ENCODE peak calls at places on chromosomes 2 and 18, in four cellular contexts. Y, C, V and B are unnamed samples. For H3K9me3, the result is how much of the 10 kb centered on the place peaks cover.

GRCh38 chr2:168593713-168594112 is 137.6 kb downstream of the CERS6 start:
- DNase-seq in Y (no peak), C (no peak), V (no peak), B (peak)

GRCh38 chr2:128492966-128493811 is 174.5 kb upstream of the HS6ST1 start:
- DNase-seq in Y (peak), C (no peak), V (no peak), B (peak)

GRCh38 chr2:142165790-142166189 is 35.0 kb upstream of the LRP1B start:
- DNase-seq in Y (no peak), C (peak), V (no peak), B (no peak)

GRCh38 chr18:70289351-70290330 is 796 bp downstream of the SOCS6 start:
- DNase-seq in Y (no peak), C (no peak), V (no peak), B (peak)

GRCh38 chr2:223488814-223489213 is 113.3 kb downstream of the SCG2 start:
- DNase-seq in Y (no peak), C (no peak), V (no peak), B (no peak)

GRCh38 chr2:219509780-219510511 is 4.3 kb upstream of the ASIC4 start:
- DNase-seq in Y (no peak), C (peak), V (peak), B (peak)

GRCh38 chr18:48335829-48336228 is 73.4 kb downstream of the ZBTB7C start:
- DNase-seq in Y (no peak), C (no peak), V (no peak), B (no peak)

GRCh38 chr2:217899231-217900009 is 103.4 kb downstream of the TNS1 start:
- DNase-seq in Y (no peak), C (peak), V (no peak), B (peak)

GRCh38 chr2:195270466-195270865 is 386.6 kb upstream of the SLC39A10 start:
- DNase-seq in Y (no peak), C (no peak), V (no peak), B (no peak)

GRCh38 chr2:135994281-135994680 is 8.9 kb upstream of the DARS1 start:
- DNase-seq in Y (no peak), C (no peak), V (no peak), B (no peak)

GRCh38 chr2:237464757-237465391 is 22.2 kb upstream of the MLPH start:
- DNase-seq in Y (no peak), C (no peak), V (no peak), B (peak)

GRCh38 chr2:70931376-70932000 is 4.2 kb upstream of the ATP6V1B1 start:
- DNase-seq in Y (no peak), C (no peak), V (peak), B (peak)

GRCh38 chr2:232473467-232473890 is 14.2 kb downstream of the ECEL1 start:
- DNase-seq in Y (no peak), C (no peak), V (no peak), B (no peak)

GRCh38 chr2:121429119-121429903 is 101.4 kb upstream of the RNU4ATAC start:
- DNase-seq in Y (no peak), C (no peak), V (no peak), B (no peak)

GRCh38 chr2:23871206-23871605 is 55.7 kb downstream of the ATAD2B start:
- DNase-seq in Y (no peak), C (no peak), V (no peak), B (no peak)

GRCh38 chr2:229714080-229714735 is at the start of gene DNER:
- DNase-seq in Y (no peak), C (peak), V (no peak), B (peak)

GRCh38 chr18:68991281-68991680 is 193.4 kb downstream of the CCDC102B start:
- DNase-seq in Y (no peak), C (no peak), V (no peak), B (peak)

GRCh38 chr2:204355688-204356087 is 189.6 kb upstream of the PARD3B start:
- DNase-seq in Y (no peak), C (no peak), V (no peak), B (no peak)

GRCh38 chr18:53380063-53380639 is 844.3 kb downstream of the MBD2 start:
- DNase-seq in Y (no peak), C (peak), V (no peak), B (no peak)

GRCh38 chr2:232888099-232888836 is 18.2 kb downstream of the SNORC start:
- DNase-seq in Y (peak), C (no peak), V (no peak), B (peak)

GRCh38 chr2:237283136-237283928 is 130.6 kb downstream of the COL6A3 start:
- DNase-seq in Y (no peak), C (no peak), V (no peak), B (no peak)

GRCh38 chr2:27901219-27901618 is 10.7 kb downstream of the BABAM2 start:
- DNase-seq in Y (no peak), C (no peak), V (no peak), B (no peak)

GRCh38 chr2:106839849-106840595 is 45.9 kb downstream of the ST6GAL2 start:
- DNase-seq in Y (no peak), C (no peak), V (no peak), B (no peak)

GRCh38 chr2:111244864-111245263 is 124.2 kb downstream of the BCL2L11 start:
- DNase-seq in Y (no peak), C (no peak), V (no peak), B (no peak)

GRCh38 chr2:65416945-65417344 is 15.5 kb downstream of the SPRED2 start:
- DNase-seq in Y (no peak), C (peak), V (no peak), B (no peak)

GRCh38 chr18:8788503-8789429 is 83.4 kb downstream of the MTCL1 start:
- DNase-seq in Y (no peak), C (no peak), V (no peak), B (peak)

GRCh38 chr2:26989156-26989555 is 18.7 kb downstream of the MAPRE3 start:
- DNase-seq in Y (no peak), C (no peak), V (no peak), B (peak)

GRCh38 chr2:155256803-155257202 is 558.3 kb downstream of the KCNJ3 start:
- DNase-seq in Y (no peak), C (no peak), V (no peak), B (no peak)

GRCh38 chr2:9170458-9171130 is 36.0 kb upstream of the ASAP2 start:
- DNase-seq in Y (no peak), C (no peak), V (no peak), B (no peak)

GRCh38 chr2:89780318-89780717 is 1088.8 kb downstream of the RPIA start:
- DNase-seq in Y (no peak), C (no peak), V (no peak), B (no peak)
- H3K9me3 ChIP-seq in Y (half or more), C (half or more), V (under half), B (under half)

DNA sequence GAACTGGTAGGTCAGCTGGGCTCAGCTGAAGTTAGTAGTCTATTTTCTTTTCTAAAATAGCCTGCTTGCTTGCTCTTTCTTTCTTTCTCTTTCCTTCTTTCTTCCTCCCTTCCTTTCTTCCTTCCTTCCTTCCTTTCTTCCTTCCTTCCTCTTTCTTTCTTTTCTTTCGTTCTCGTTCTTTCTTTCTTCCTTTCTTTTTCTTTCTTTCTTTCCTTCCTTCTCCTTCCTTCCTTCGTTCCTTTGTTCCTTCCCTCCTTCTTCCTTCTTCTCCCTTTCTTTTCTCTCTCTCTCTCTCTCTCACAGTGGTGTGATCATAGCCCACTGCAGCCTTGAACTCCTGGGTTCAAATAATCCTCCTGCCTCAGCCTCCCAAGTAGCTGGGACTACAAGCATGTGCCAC is 29.2 kb upstream of the KDM3A start:
- DNase-seq in Y (no peak), C (no peak), V (no peak), B (no peak)
- H3K27ac ChIP-seq in Y (no peak), C (no peak), V (no peak), B (no peak)

GRCh38 chr18:63298393-63299015 is 21.1 kb downstream of the BCL2 start:
- DNase-seq in Y (no peak), C (no peak), V (peak), B (no peak)
- H3K4me3 ChIP-seq in Y (no peak), C (no peak), V (no peak), B (no peak)

DNA sequence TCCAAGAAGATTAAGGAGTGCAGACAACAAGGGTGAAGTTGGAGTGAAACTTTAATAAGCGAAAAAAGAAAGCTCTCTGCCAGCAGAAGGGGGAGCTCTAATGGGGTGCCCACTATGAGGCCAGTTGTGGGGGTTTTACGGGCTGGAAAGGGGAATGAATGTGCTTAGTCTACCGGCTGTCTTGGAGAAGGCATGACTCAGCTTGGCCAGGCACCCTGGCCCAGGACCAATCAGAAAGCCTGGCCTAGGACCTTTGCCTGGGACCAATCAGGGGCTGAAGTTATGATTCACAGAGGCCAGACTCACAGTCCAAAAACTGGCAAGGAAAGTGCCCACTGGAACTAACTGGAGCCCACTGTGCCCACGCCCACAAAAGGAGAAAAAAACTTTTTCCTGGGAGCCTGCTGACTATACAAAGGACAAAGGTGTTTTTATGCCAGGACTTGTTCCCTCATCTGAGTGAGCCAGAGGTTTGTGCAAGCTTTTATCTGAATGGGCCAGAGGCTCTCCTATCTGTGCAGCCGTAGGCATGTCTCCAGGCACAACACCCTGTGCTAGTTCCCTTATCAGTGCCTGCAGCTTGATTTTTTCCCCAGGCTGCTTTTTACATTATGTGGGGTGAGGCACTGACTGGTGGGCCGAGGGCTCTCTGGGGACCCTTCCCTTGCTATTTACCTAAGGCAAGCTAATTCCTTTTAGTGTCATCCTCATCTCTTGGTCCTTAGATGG is 18.6 kb downstream of the CMPK2 start:
- DNase-seq in Y (no peak), C (no peak), V (no peak), B (no peak)
- H3K9me3 ChIP-seq in Y (under half), C (under half), V (under half), B (under half)

GRCh38 chr2:20592106-20593071 is 58.5 kb downstream of the HS1BP3 start:
- DNase-seq in Y (peak), C (no peak), V (no peak), B (no peak)

GRCh38 chr2:20593072-20594034 is 57.5 kb downstream of the HS1BP3 start:
- DNase-seq in Y (peak), C (no peak), V (no peak), B (peak)

GRCh38 chr2:20595439-20596192 is 55.3 kb downstream of the HS1BP3 start:
- DNase-seq in Y (peak), C (peak), V (no peak), B (no peak)

GRCh38 chr2:20594957-20595356 is 55.9 kb downstream of the HS1BP3 start:
- DNase-seq in Y (peak), C (no peak), V (no peak), B (no peak)

GRCh38 chr2:20594048-20594750 is 56.7 kb downstream of the HS1BP3 start:
- DNase-seq in Y (peak), C (no peak), V (no peak), B (no peak)
- H3K27ac ChIP-seq in Y (peak), C (no peak), V (no peak), B (peak)

DNA sequence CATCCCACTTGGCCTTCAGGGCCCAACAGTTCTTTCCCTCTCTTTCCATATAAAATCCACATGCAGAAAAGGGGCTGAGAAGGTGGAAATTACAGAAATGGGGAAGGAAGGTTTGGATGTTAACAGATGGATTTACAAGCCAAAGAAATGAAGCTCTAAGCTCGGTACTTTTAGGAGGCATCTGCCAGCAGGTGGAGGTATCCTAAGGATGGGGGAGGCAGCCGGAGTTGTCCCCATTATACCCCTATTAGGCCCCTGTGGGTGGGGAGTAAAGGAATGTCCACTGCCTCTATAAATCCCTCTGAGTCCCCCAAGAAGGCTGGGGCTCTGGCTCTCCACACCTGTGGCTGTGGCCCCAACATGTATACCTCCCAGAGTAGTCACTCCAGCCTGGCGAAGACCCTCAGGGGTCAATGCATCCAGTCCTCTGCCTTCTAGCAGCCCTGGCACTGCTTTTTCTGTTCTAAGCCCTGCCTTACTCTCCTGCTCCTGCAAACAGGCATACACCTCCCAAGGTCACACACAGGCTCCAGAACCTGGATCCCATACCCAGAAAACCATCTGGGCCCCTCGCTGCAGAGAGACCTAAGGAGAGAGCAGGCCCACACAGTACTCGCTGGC is 1.2 kb downstream of the FBXO41 start:
- DNase-seq in Y (no peak), C (peak), V (no peak), B (peak)
- H3K4me3 ChIP-seq in Y (no peak), C (peak), V (peak), B (no peak)